ENCODE peak calls at places on chromosomes 1 and 21, in nine cellular contexts. R is HTR-8/SVneo; Q is NT2/D1; P is AG08395; O is activated naive CD4-positive, alpha-beta T cell treated with anti-CD3 and anti-CD28 coated beads, Interleukin-2, amount 50 U/mL, for 72 hours; D is stimulated activated CD4-positive, alpha-beta T cell treated with anti-CD3 and anti-CD28 coated beads, Interleukin-12 subunit alpha, Interleukin-12 subunit beta, amount 100 ng/mL, for 4 hours; Y is RWPE1; J is NCI-H82; I is GM23338. S is an unnamed sample.

GRCh38 chr21:14259669-14260458 is 43.9 kb downstream of the RBM11 start:
- DNase-seq in J (peak), R (peak), D (no peak), I (peak), Y (peak), O (no peak), P (peak), Q (peak), S (peak)

GRCh38 chr1:174998569-174999215 is 1.1 kb upstream of the CACYBP start:
- DNase-seq in D (peak), Y (peak), J (peak), Q (peak), R (peak), O (no peak), I (peak), P (peak), S (peak)

GRCh38 chr1:33152685-33153432 is 29.0 kb downstream of the TRIM62 start:
- DNase-seq in P (peak), I (peak), R (no peak), J (peak), O (no peak), D (no peak), Q (peak), Y (no peak), S (peak)

GRCh38 chr1:166811691-166812090 is 27.6 kb upstream of the POGK start:
- DNase-seq in I (no peak), D (no peak), O (no peak), P (peak), Y (no peak), Q (no peak), J (no peak), R (no peak), S (no peak)

GRCh38 chr1:30146448-30146847 is 576.9 kb downstream of the MATN1 start:
- DNase-seq in R (no peak), I (no peak), O (no peak), Q (no peak), J (no peak), Y (no peak), D (no peak), P (no peak), S (peak)

GRCh38 chr1:27522860-27523665 is 33.1 kb upstream of the WASF2 start:
- DNase-seq in R (no peak), Y (no peak), O (no peak), Q (no peak), J (peak), I (peak), D (peak), P (peak), S (peak)

GRCh38 chr1:13749543-13750307 is 49.7 kb downstream of the PRDM2 start:
- DNase-seq in I (peak), P (peak), J (peak), D (peak), O (peak), Q (no peak), R (no peak), Y (peak), S (peak)

GRCh38 chr1:42162181-42162580 is 2.4 kb downstream of the GUCA2A start:
- DNase-seq in Q (no peak), Y (no peak), J (no peak), D (no peak), I (no peak), R (no peak), P (no peak), O (no peak), S (no peak)

GRCh38 chr1:110495926-110496600 is 22.9 kb downstream of the KCNA10 start:
- DNase-seq in Q (peak), D (peak), Y (peak), J (peak), R (peak), O (peak), I (peak), P (peak), S (peak)

GRCh38 chr1:10339815-10340214 is 59.0 kb upstream of the PGD start:
- DNase-seq in Q (peak), P (peak), D (no peak), J (peak), R (peak), O (no peak), I (peak), Y (peak), S (no peak)

GRCh38 chr1:150221552-150221951 is 14.4 kb downstream of the ANP32E start:
- DNase-seq in O (no peak), I (peak), P (peak), R (no peak), D (no peak), Y (peak), Q (no peak), J (peak), S (peak)

GRCh38 chr1:39213511-39214002 is 9.1 kb downstream of the MACF1 start:
- DNase-seq in O (no peak), I (no peak), Q (no peak), J (peak), P (peak), Y (peak), D (no peak), R (peak), S (peak)

GRCh38 chr1:234611153-234611798 is 1.3 kb upstream of the IRF2BP2 start:
- DNase-seq in D (no peak), O (no peak), P (no peak), I (peak), R (no peak), Y (no peak), J (peak), Q (peak), S (no peak)

GRCh38 chr1:98331232-98331631 is 330.3 kb upstream of the SNX7 start:
- DNase-seq in O (no peak), Q (no peak), J (no peak), I (no peak), P (peak), R (no peak), Y (peak), D (no peak), S (no peak)

GRCh38 chr1:234862944-234863515 is 253.1 kb upstream of the IRF2BP2 start:
- DNase-seq in J (no peak), P (peak), I (no peak), D (no peak), O (no peak), Y (no peak), R (no peak), Q (no peak), S (peak)

GRCh38 chr21:37550618-37551405 is 184.2 kb downstream of the DYRK1A start:
- DNase-seq in P (no peak), Q (no peak), I (no peak), Y (no peak), R (no peak), D (no peak), O (no peak), J (no peak), S (peak)

GRCh38 chr1:25740071-25740470 is 59.9 kb upstream of the SELENON start:
- DNase-seq in I (no peak), J (no peak), O (no peak), R (no peak), P (no peak), Y (no peak), Q (no peak), D (no peak), S (peak)

GRCh38 chr1:207925210-207925609 is 14.3 kb upstream of the CD34 start:
- DNase-seq in D (no peak), O (no peak), R (no peak), I (peak), P (peak), Y (no peak), J (peak), Q (peak), S (no peak)

GRCh38 chr1:89483010-89483756 is 41.4 kb upstream of the LRRC8B start:
- DNase-seq in J (peak), I (peak), Y (peak), R (peak), O (no peak), D (peak), P (peak), Q (peak), S (peak)

GRCh38 chr1:40877681-40878080 is 15.5 kb upstream of the CITED4 start:
- DNase-seq in Y (peak), O (no peak), I (peak), P (peak), Q (no peak), R (peak), J (peak), D (peak), S (peak)

GRCh38 chr21:29939859-29940245 is at the start of gene GRIK1:
- DNase-seq in P (no peak), J (peak), Q (no peak), I (peak), O (no peak), Y (peak), D (no peak), R (no peak), S (no peak)

GRCh38 chr1:223870617-223871574 is 25.1 kb upstream of the TP53BP2 start:
- DNase-seq in Y (no peak), Q (no peak), I (peak), P (no peak), J (peak), O (no peak), R (no peak), D (no peak), S (no peak)

GRCh38 chr1:205726619-205727125 is 23.3 kb downstream of the NUCKS1 start:
- DNase-seq in Q (no peak), J (no peak), D (no peak), R (no peak), O (no peak), P (no peak), I (no peak), Y (no peak), S (no peak)

GRCh38 chr1:158002630-158003408 is 9.4 kb downstream of the KIRREL1 start:
- DNase-seq in R (no peak), P (peak), Q (no peak), I (peak), O (no peak), D (no peak), Y (no peak), J (no peak), S (peak)

GRCh38 chr1:114620419-114620818 is 39.0 kb upstream of the BCAS2 start:
- DNase-seq in Y (no peak), J (peak), R (no peak), D (no peak), I (no peak), P (no peak), O (no peak), Q (no peak), S (no peak)

GRCh38 chr1:219215477-219215876 is 41.8 kb downstream of the LYPLAL1 start:
- DNase-seq in Q (no peak), J (no peak), R (no peak), Y (no peak), D (no peak), O (no peak), I (no peak), P (no peak), S (no peak)

GRCh38 chr1:154221815-154222081 is 993 bp downstream of the UBAP2L start:
- DNase-seq in O (no peak), J (peak), R (peak), D (no peak), P (peak), I (peak), Y (no peak), Q (no peak), S (peak)

GRCh38 chr1:151944110-151944858 is 35.0 kb upstream of the THEM4 start:
- DNase-seq in J (no peak), D (no peak), O (no peak), Y (no peak), I (no peak), P (no peak), R (no peak), Q (no peak), S (no peak)

GRCh38 chr1:18746981-18747380 is 112.5 kb downstream of the TAS1R2 start:
- DNase-seq in J (no peak), R (no peak), O (no peak), D (no peak), Q (no peak), I (no peak), Y (no peak), P (no peak), S (no peak)

GRCh38 chr1:152185544-152186391 is 26.7 kb upstream of the RPTN start:
- DNase-seq in I (peak), Q (peak), Y (peak), R (peak), O (no peak), J (peak), P (peak), D (peak), S (peak)

GRCh38 chr1:81126989-81127571 is 673.7 kb upstream of the ADGRL2 start:
- DNase-seq in P (no peak), O (no peak), Y (no peak), Q (no peak), I (no peak), D (no peak), R (no peak), J (peak), S (no peak)

GRCh38 chr21:39020751-39021474 is 162.3 kb downstream of the PSMG1 start:
- DNase-seq in J (no peak), O (no peak), Q (no peak), D (no peak), I (no peak), P (peak), R (peak), Y (peak), S (peak)

GRCh38 chr1:232250838-232251237 is 379.1 kb downstream of the SIPA1L2 start:
- DNase-seq in Q (no peak), J (peak), R (no peak), O (no peak), P (no peak), I (peak), D (no peak), Y (no peak), S (no peak)

S was measured in osteoblast.